ENCODE peak calls at places on chromosomes 5 and 9, in eight cellular contexts. G is NB4, I is OCI-LY7, Z is stomach, R is HCT116, X is AG04450, D is IMR-90, W is BJ. H is an unnamed sample.

GRCh38 chr9:37968228-37968672 is 64.3 kb upstream of the SLC25A51 start:
- DNase-seq in G (peak), Z (no peak), W (no peak), I (no peak), R (no peak), D (peak), X (no peak), H (peak)

GRCh38 chr9:111839387-111839786 is 44.6 kb upstream of the SHOC1 start:
- DNase-seq in D (peak), R (no peak), Z (no peak), G (peak), W (peak), X (no peak), I (no peak), H (no peak)

GRCh38 chr9:34994429-34995287 is 5.1 kb downstream of the DNAJB5 start:
- DNase-seq in R (peak), I (no peak), Z (peak), X (no peak), W (no peak), G (peak), D (peak), H (peak)

GRCh38 chr5:83608122-83608521 is 112.5 kb downstream of the HAPLN1 start:
- DNase-seq in W (no peak), I (peak), D (peak), R (peak), G (peak), X (no peak), Z (peak), H (peak)

GRCh38 chr5:85077581-85077980 is 692.9 kb upstream of the EDIL3 start:
- DNase-seq in D (no peak), Z (no peak), R (no peak), I (no peak), W (no peak), G (no peak), X (no peak), H (no peak)

GRCh38 chr5:127010362-127010761 is 20.0 kb downstream of the MARCHF3 start:
- DNase-seq in G (no peak), W (no peak), D (peak), Z (no peak), I (no peak), R (no peak), X (no peak), H (no peak)

GRCh38 chr5:32794086-32794485 is 83.0 kb downstream of the NPR3 start:
- DNase-seq in W (no peak), D (peak), R (no peak), Z (no peak), I (no peak), G (no peak), X (no peak), H (no peak)

GRCh38 chr9:36189978-36190377 is 743 bp upstream of the CLTA start:
- DNase-seq in D (no peak), R (no peak), Z (no peak), G (peak), X (no peak), I (peak), W (no peak), H (no peak)

GRCh38 chr9:92961627-92962302 is 14.4 kb downstream of the FGD3 start:
- DNase-seq in I (peak), G (peak), W (no peak), X (no peak), Z (peak), R (no peak), D (no peak), H (no peak)

GRCh38 chr5:74446673-74447337 is 193.7 kb downstream of the ENC1 start:
- DNase-seq in I (no peak), Z (no peak), W (no peak), R (no peak), X (no peak), D (no peak), G (no peak), H (peak)

GRCh38 chr5:146400206-146400605 is 46.9 kb upstream of the TCERG1 start:
- DNase-seq in W (no peak), D (no peak), R (no peak), Z (no peak), G (no peak), I (no peak), X (no peak), H (no peak)

GRCh38 chr5:116488334-116488733 is 86.3 kb downstream of the SEMA6A start:
- DNase-seq in D (peak), I (no peak), R (no peak), W (no peak), X (no peak), G (no peak), Z (no peak), H (no peak)

GRCh38 chr9:86282979-86283535 is 719 bp upstream of the ISCA1 start:
- DNase-seq in W (peak), I (no peak), Z (no peak), R (no peak), G (peak), X (peak), D (peak), H (peak)

GRCh38 chr5:9358961-9359686 is 186.8 kb downstream of the SEMA5A start:
- DNase-seq in G (no peak), X (peak), D (peak), Z (no peak), R (no peak), I (no peak), W (peak), H (peak)

GRCh38 chr9:27367922-27368316 is 71.0 kb upstream of the EQTN start:
- DNase-seq in G (no peak), W (no peak), X (no peak), Z (no peak), R (no peak), D (no peak), I (no peak), H (peak)

GRCh38 chr5:125700380-125700856 is 722.8 kb upstream of the GRAMD2B start:
- DNase-seq in Z (no peak), R (no peak), W (no peak), I (no peak), G (no peak), X (no peak), D (no peak), H (no peak)

GRCh38 chr9:76887003-76887821 is 18.7 kb downstream of the PRUNE2 start:
- DNase-seq in R (no peak), W (no peak), Z (no peak), G (no peak), D (no peak), I (no peak), X (no peak), H (peak)

GRCh38 chr9:76884823-76885222 is 21.1 kb downstream of the PRUNE2 start:
- DNase-seq in G (no peak), W (no peak), I (no peak), X (no peak), R (no peak), Z (no peak), D (no peak), H (no peak)

GRCh38 chr9:76886318-76886717 is 19.6 kb downstream of the PRUNE2 start:
- DNase-seq in G (no peak), R (no peak), I (no peak), X (no peak), Z (no peak), W (no peak), D (no peak), H (no peak)

GRCh38 chr9:76891279-76891678 is 14.6 kb downstream of the PRUNE2 start:
- DNase-seq in X (no peak), I (no peak), W (no peak), R (no peak), D (no peak), Z (no peak), G (no peak), H (no peak)

GRCh38 chr9:76887951-76888350 is 18.0 kb downstream of the PRUNE2 start:
- DNase-seq in Z (no peak), W (no peak), D (no peak), G (no peak), R (no peak), I (no peak), X (no peak), H (peak)
- H3K4me3 ChIP-seq in Z (no peak), W (no peak), D (no peak), G (no peak), R (no peak), I (no peak), X (no peak), H (no peak)

DNA sequence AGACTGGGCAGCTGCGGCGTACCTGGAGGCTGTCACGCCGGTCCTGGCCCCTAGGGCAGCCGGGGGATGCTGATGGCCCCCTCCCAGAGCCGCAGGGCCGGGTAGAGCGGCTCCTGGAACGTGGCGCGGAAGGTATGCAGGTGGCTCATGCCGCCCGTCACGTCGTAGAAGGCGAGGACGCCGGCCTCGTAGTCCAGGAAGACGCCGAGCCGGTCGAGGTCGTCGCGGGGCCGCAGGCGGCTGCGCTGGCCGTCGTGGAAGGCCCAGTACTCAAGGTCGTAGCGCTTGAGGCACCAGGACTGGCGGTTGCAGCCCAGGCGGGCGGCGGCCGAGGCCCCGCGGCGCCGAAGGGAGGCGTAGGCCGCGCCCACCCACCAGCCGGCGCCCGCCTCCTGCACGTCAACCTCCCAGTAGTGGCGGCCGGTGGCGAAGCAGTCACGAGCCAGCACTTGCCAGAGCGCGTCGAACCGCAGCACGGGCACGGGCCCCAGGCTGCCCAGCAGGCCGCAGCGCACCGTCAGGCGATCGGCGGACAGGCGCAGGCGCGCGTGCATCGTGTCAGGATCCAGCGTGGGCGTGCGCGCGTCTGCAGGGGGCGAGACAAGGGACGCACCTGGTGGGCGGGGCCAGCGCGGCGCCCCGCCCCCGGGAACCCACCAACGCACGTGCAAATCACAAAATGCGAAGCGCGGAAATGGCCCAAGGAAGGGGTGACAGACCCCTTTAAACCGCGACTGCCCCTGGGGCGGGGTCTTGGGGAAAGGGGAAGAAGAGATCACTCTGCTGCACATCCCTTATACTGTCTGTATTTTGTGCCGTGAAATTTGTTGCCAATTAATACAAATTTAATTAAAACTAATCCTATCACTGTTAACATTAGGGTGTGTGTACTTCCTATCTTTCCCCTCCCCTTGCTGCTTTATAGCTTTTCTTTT is 31.2 kb downstream of the NANS start:
- DNase-seq in W (no peak), I (no peak), G (no peak), Z (peak), X (no peak), R (no peak), D (peak), H (peak)
- TF ChIP-seq CTCF in W (no peak), I (no peak), G (no peak), Z (no peak), X (no peak), R (no peak), D (no peak), H (no peak)

GRCh38 chr5:42950091-42950465 is 90.0 kb downstream of the ANXA2R start:
- DNase-seq in G (no peak), I (no peak), W (no peak), D (no peak), R (no peak), X (no peak), Z (no peak), H (no peak)
- H3K4me3 ChIP-seq in G (peak), I (peak), W (peak), D (peak), R (peak), X (peak), Z (peak), H (peak)

GRCh38 chr9:108617661-108618060 is 238.1 kb downstream of the ACTL7B start:
- DNase-seq in X (no peak), W (no peak), I (no peak), R (no peak), D (no peak), Z (no peak), G (no peak), H (no peak)

GRCh38 chr9:108618906-108619550 is 236.8 kb downstream of the ACTL7B start:
- DNase-seq in R (no peak), I (no peak), Z (no peak), D (no peak), W (no peak), G (no peak), X (no peak), H (peak)

GRCh38 chr9:108612510-108612909 is 243.3 kb downstream of the ACTL7B start:
- DNase-seq in I (no peak), G (peak), Z (no peak), X (no peak), R (no peak), W (no peak), D (no peak), H (no peak)

GRCh38 chr9:108609895-108610253 is 245.9 kb downstream of the ACTL7B start:
- DNase-seq in D (no peak), R (no peak), W (no peak), X (no peak), G (no peak), Z (no peak), I (no peak), H (no peak)

GRCh38 chr9:108615152-108615551 is 240.6 kb downstream of the ACTL7B start:
- DNase-seq in I (no peak), R (no peak), D (no peak), G (peak), Z (no peak), X (no peak), W (no peak), H (no peak)
- TF ChIP-seq CTCF in I (no peak), R (no peak), D (no peak), G (no peak), Z (no peak), X (no peak), W (no peak), H (no peak)

GRCh38 chr5:142678615-142679014 is 7.3 kb downstream of the FGF1 start:
- DNase-seq in W (no peak), D (no peak), I (no peak), G (no peak), Z (no peak), X (no peak), R (no peak), H (no peak)
- H3K4me3 ChIP-seq in W (no peak), D (no peak), I (no peak), G (no peak), Z (no peak), X (no peak), R (no peak), H (no peak)

GRCh38 chr5:76488969-76489368 is 85.9 kb downstream of the IQGAP2 start:
- DNase-seq in D (no peak), I (no peak), R (no peak), Z (no peak), X (no peak), G (no peak), W (no peak), H (no peak)

GRCh38 chr5:76487784-76488183 is 84.7 kb downstream of the IQGAP2 start:
- DNase-seq in W (no peak), I (no peak), D (no peak), Z (no peak), G (no peak), R (no peak), X (no peak), H (no peak)

GRCh38 chr5:76492819-76493189 is 89.7 kb downstream of the IQGAP2 start:
- DNase-seq in G (no peak), X (no peak), Z (no peak), R (no peak), W (no peak), D (no peak), I (no peak), H (no peak)

GRCh38 chr5:76490970-76491369 is 87.9 kb downstream of the IQGAP2 start:
- DNase-seq in X (no peak), W (no peak), D (no peak), I (no peak), G (no peak), R (no peak), Z (no peak), H (no peak)

GRCh38 chr5:76489877-76490688 is 87.0 kb downstream of the IQGAP2 start:
- DNase-seq in D (no peak), X (no peak), G (no peak), I (no peak), R (no peak), W (no peak), Z (no peak), H (no peak)
- TF ChIP-seq CTCF in D (no peak), X (no peak), G (no peak), I (no peak), R (no peak), W (no peak), Z (no peak), H (no peak)

GRCh38 chr5:157303667-157304327 is 37.9 kb downstream of the CYFIP2 start:
- DNase-seq in W (no peak), X (no peak), D (no peak), G (no peak), R (no peak), I (peak), Z (no peak), H (no peak)
- H3K4me3 ChIP-seq in W (no peak), X (no peak), D (no peak), G (no peak), R (no peak), I (no peak), Z (no peak), H (no peak)

GRCh38 chr9:83988411-83988810 is 7.8 kb downstream of the RMI1 start:
- DNase-seq in R (no peak), I (no peak), W (no peak), G (no peak), Z (no peak), X (no peak), D (no peak), H (no peak)

GRCh38 chr9:83996126-83996525 is 15.5 kb downstream of the RMI1 start:
- DNase-seq in W (no peak), X (no peak), Z (no peak), I (no peak), D (no peak), R (no peak), G (no peak), H (no peak)

GRCh38 chr9:83992901-83993300 is 12.3 kb downstream of the RMI1 start:
- DNase-seq in Z (no peak), G (no peak), D (no peak), R (no peak), X (no peak), W (no peak), I (no peak), H (no peak)

GRCh38 chr9:83991355-83991754 is 10.8 kb downstream of the RMI1 start:
- DNase-seq in D (no peak), I (no peak), W (no peak), Z (no peak), R (no peak), G (no peak), X (no peak), H (no peak)

DNA sequence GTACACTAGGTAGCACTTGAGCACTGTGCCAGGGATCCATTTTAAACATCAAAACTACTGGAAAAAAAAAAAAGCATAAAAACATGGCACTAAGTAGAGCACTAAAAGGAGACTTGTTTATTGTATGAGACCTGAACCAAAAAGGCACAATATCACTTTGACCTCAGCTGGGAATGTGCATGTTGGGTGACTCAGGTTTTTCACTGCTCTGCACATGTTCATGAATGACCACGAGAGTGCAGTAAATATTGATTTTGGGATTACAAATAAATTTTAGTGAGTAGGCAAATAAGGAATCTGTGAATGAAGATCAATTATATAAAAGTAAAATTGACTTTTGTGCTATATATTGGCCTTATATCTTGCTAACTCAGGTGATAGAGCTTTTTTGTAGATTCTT is 11.8 kb downstream of the RMI1 start:
- DNase-seq in D (peak), G (no peak), W (no peak), X (no peak), Z (no peak), I (no peak), R (no peak), H (no peak)
- TF ChIP-seq CTCF in D (peak), G (no peak), W (no peak), X (no peak), Z (no peak), I (no peak), R (peak), H (no peak)

DNA sequence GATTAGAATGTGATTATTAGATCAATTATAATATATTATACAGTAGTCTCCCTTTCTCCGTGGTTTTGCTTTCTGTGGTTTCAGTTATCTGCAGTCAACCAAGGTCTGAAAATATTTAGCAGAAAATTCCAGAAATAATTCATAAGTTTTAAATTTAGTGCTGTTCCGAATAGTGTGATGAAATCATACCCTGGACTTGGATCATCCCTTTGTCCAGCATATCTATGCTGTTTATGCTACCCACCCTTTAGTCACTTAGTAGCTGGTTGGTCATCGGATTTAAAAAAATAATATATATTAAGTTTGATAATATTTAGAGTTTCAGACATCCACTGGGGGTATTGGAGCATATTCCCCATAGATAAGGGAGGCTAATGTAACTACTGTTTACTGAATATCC is 19.6 kb downstream of the RMI1 start:
- DNase-seq in D (peak), W (no peak), X (no peak), I (no peak), R (no peak), Z (no peak), G (no peak), H (no peak)
- H3K4me3 ChIP-seq in D (no peak), W (no peak), X (no peak), I (no peak), R (no peak), Z (no peak), G (no peak), H (no peak)

DNA sequence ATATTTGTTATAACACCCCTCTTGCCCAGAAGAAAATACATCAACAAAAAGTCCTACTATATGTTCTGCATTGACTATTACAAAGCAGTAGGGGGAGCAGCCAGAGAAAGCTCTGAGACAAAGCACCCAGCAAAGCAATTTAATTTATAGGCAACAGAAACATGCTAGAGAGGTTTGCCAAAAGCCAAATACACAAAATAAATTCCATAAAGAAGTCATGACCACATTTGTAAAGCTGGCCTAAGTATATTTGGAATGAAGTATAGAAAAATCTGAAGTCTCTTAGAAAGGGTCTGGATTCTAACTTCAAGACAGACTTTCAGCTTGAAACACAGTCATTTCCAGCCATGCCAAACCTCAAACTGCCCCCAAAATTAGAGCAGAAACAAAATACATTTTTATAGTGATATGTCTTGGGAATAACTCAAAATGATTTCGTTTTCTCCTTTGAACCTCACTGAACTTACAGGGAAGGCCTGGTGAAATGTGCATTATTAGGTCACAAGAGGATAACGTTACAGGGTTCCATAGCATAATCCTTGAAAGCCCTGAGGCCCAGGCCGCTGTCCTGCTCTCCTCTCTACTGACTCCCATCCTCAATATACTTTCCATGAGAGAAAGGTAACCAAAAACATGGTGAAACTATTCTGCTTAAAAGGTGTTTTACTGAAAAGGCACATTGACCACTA is 451.8 kb downstream of the RAB3C start:
- DNase-seq in I (peak), Z (no peak), D (peak), W (no peak), R (no peak), G (peak), X (no peak), H (peak)
- TF ChIP-seq CTCF in I (peak), Z (peak), D (peak), W (peak), R (peak), G (peak), X (peak), H (peak)

H was measured in astrocyte of the spinal cord.